ENCODE peak calls at places on chromosomes 3 and 15, in five cellular contexts. M, P, D, G and H are unnamed samples. For H3K27me3, the result is how much of the 10 kb centered on the place peaks cover.

GRCh38 chr3:182741214-182741613 is 52.1 kb upstream of the ATP11B start:
- DNase-seq in M (no peak), P (no peak), D (no peak), G (no peak), H (no peak)

GRCh38 chr3:7630925-7631324 is 770.0 kb downstream of the GRM7 start:
- DNase-seq in M (no peak), P (no peak), D (peak), G (no peak), H (peak)

GRCh38 chr15:78103406-78104118 is 11.2 kb downstream of the SH2D7 start:
- DNase-seq in M (no peak), P (no peak), D (no peak), G (peak), H (no peak)

GRCh38 chr15:45091161-45091560 is 22.8 kb downstream of the DUOX2 start:
- DNase-seq in M (no peak), P (peak), D (peak), G (no peak), H (no peak)

GRCh38 chr15:98226578-98226977 is 266.1 kb downstream of the ARRDC4 start:
- DNase-seq in M (no peak), P (no peak), D (no peak), G (no peak), H (no peak)

GRCh38 chr3:112086857-112087524 is 802 bp downstream of the C3orf52 start:
- DNase-seq in M (no peak), P (no peak), D (no peak), G (no peak), H (no peak)

GRCh38 chr3:195097331-195098255 is 173.4 kb downstream of the XXYLT1 start:
- DNase-seq in M (no peak), P (no peak), D (no peak), G (no peak), H (no peak)

GRCh38 chr3:167733961-167734497 is 663 bp downstream of the PDCD10 start:
- DNase-seq in M (no peak), P (peak), D (no peak), G (no peak), H (no peak)

GRCh38 chr3:77091809-77092208 is 51.9 kb downstream of the ROBO2 start:
- DNase-seq in M (no peak), P (no peak), D (no peak), G (no peak), H (no peak)

DNA sequence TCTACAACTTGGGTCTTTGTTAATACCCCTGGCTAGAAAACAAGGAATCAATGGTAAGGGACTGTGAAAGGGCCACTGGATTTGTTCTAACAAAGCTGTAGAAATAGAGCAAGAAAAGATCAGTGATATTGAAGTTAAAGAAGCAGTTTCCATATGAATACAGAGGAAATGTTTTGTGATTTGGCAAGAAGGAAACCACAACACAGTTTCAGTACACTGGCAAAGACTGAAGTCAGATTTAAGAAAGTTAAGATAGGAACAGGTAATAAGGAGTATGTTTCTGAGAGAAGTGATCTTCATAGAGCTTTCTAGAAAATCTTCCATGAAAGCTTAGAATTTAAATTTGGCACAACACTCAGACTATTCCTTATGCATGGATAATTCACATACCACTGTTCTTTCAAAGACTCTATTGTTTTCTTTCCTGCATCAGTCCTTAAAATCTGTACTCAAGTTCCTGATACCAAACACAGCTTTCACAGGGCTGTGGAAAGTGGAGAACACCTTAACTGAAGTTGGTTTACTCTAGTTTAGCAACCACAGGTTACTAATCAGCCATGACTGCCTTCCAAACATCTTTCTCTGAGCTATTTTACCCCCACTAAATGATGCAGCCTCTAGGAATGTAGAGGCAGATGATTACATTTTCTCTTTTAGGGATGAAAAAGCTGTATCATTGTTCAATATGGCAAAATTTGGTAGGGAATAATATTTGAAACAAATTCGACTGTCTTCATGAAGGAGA is 32.4 kb upstream of the ALCAM start:
- DNase-seq in M (no peak), P (no peak), D (no peak), G (no peak), H (no peak)
- TF ChIP-seq RFX5 in M (no peak), P (no peak), D (no peak), G (no peak), H (no peak)

DNA sequence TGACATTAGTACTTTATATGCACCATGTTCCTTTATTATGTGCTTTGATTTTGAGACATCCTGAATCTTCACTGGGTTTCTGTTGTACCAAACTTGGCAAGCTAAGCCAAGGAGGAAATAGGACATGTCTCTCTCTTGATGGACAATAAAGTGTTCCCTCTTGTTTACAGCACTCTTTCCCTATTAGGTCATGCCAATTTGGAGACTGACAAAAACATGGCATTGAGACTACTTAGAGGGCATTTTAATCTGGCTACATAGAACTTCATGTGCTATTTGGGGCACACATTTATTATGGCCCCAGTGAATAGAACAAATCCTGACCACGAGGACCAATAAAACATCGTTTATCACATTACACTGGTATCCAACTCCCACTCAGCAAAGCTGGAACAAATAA is 85.3 kb upstream of the TNFSF10 start:
- DNase-seq in M (no peak), P (no peak), D (no peak), G (no peak), H (no peak)
- TF ChIP-seq EP300 in M (no peak), P (no peak), D (no peak), G (no peak), H (no peak)

GRCh38 chr3:134694946-134695543 is 44.2 kb upstream of the KY start:
- DNase-seq in M (no peak), P (no peak), D (no peak), G (no peak), H (no peak)

GRCh38 chr3:134694445-134694844 is 43.6 kb upstream of the KY start:
- DNase-seq in M (no peak), P (no peak), D (no peak), G (no peak), H (no peak)

GRCh38 chr3:134693804-134694203 is 43.0 kb upstream of the KY start:
- DNase-seq in M (no peak), P (no peak), D (no peak), G (no peak), H (no peak)

GRCh38 chr3:134696155-134696554 is 45.3 kb upstream of the KY start:
- DNase-seq in M (no peak), P (no peak), D (no peak), G (no peak), H (no peak)

GRCh38 chr3:134693226-134693625 is 42.4 kb upstream of the KY start:
- DNase-seq in M (no peak), P (no peak), D (no peak), G (no peak), H (no peak)
- H3K27me3 ChIP-seq in M (under half), P (under half), D (under half), G (under half), H (under half)

GRCh38 chr15:33149919-33150318 is 44.6 kb downstream of the FMN1 start:
- DNase-seq in M (no peak), P (no peak), D (no peak), G (no peak), H (no peak)
- TF ChIP-seq RFX5 in M (no peak), P (no peak), D (no peak), G (no peak), H (no peak)

GRCh38 chr3:62556121-62556520 is 182.8 kb upstream of the FEZF2 start:
- DNase-seq in M (no peak), P (no peak), D (no peak), G (no peak), H (no peak)

GRCh38 chr3:62557450-62557849 is 184.1 kb upstream of the FEZF2 start:
- DNase-seq in M (no peak), P (no peak), D (no peak), G (no peak), H (no peak)

GRCh38 chr3:62558549-62559112 is 185.3 kb upstream of the FEZF2 start:
- DNase-seq in M (peak), P (peak), D (peak), G (no peak), H (peak)

GRCh38 chr3:62559831-62560445 is 186.6 kb upstream of the FEZF2 start:
- DNase-seq in M (no peak), P (no peak), D (no peak), G (no peak), H (peak)

DNA sequence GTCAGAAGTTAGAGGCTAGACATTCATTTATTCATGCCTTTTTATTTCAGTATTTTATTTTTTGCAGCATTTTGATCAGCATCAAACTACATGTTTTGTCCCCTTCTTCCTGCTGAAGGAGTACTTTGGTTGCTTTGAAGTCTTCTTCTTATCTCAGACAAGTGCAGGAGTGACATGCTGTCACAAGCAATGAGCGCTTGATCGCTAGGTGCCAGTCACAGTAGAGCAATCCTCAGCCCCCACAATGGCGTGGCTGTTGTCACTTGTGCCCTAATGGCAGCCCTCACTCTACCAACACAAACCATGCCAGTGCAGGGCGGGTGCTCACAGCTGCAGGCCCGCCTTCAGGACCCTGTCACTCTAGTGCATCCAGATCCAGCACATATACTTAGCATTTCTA is 184.6 kb upstream of the FEZF2 start:
- DNase-seq in M (no peak), P (no peak), D (no peak), G (no peak), H (no peak)
- TF ChIP-seq EP300 in M (no peak), P (no peak), D (no peak), G (no peak), H (no peak)

GRCh38 chr3:141056716-141057115 is 5.6 kb downstream of the SPSB4 start:
- DNase-seq in M (no peak), P (no peak), D (no peak), G (no peak), H (no peak)
- H3K27me3 ChIP-seq in M (under half), P (under half), D (under half), G (under half), H (under half)

GRCh38 chr3:104711435-104711834 is 655.3 kb upstream of the ALCAM start:
- DNase-seq in M (no peak), P (no peak), D (no peak), G (no peak), H (no peak)
- TF ChIP-seq RFX5 in M (no peak), P (no peak), D (no peak), G (no peak), H (no peak)

DNA sequence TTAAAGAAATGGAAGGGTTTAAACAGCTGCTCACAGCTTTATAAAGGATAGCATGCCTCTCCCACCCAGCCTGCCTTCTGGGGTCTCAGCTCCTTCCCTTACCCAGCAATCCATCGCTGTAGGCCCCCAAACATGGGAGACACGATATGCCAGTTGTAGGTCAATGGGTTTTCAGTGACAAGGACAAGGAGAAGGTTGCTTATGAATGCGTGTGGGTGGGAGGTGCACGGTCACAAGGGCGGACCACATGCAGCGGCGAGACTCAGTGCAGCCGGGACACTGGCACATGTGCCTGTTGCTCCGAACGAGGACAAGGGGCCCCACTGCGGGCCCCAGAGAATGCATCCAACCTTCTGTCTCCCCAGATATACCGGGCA is 67.0 kb downstream of the MGLL start:
- DNase-seq in M (no peak), P (no peak), D (no peak), G (no peak), H (no peak)
- TF ChIP-seq EP300 in M (no peak), P (no peak), D (no peak), G (peak), H (no peak)

GRCh38 chr3:12943124-12944021 is 102.0 kb upstream of the RPL32 start:
- DNase-seq in M (no peak), P (no peak), D (no peak), G (no peak), H (no peak)
- H3K27me3 ChIP-seq in M (under half), P (under half), D (under half), G (under half), H (under half)